ENCODE peak calls at places on chromosomes 13 and 19, in ten cellular contexts. C, A, M, Z, V, U, X, H, E and N are unnamed samples.

GRCh38 chr13:95137096-95137495 is 164.2 kb downstream of the ABCC4 start:
- DNase-seq in C (peak), A (no peak), M (no peak), Z (no peak), V (no peak), U (no peak), X (peak), H (no peak), E (no peak), N (no peak)

GRCh38 chr19:45424191-45425058 is 708 bp upstream of the ERCC1 start:
- DNase-seq in C (peak), A (no peak), M (no peak), Z (no peak), V (peak), U (peak), X (peak), H (peak), E (peak), N (no peak)

GRCh38 chr19:16327131-16327450 is 2.5 kb downstream of the KLF2 start:
- DNase-seq in C (no peak), A (no peak), M (no peak), Z (no peak), V (no peak), U (no peak), X (no peak), H (no peak), E (no peak), N (no peak)

GRCh38 chr13:80196756-80197155 is 144.2 kb downstream of the SPRY2 start:
- DNase-seq in C (no peak), A (no peak), M (no peak), Z (no peak), V (no peak), U (no peak), X (peak), H (no peak), E (no peak), N (no peak)

GRCh38 chr19:18444513-18444912 is 6.6 kb upstream of the ISYNA1 start:
- DNase-seq in C (no peak), A (no peak), M (no peak), Z (no peak), V (no peak), U (no peak), X (no peak), H (no peak), E (no peak), N (no peak)

GRCh38 chr13:34345601-34345939 is 527.6 kb downstream of the RFC3 start:
- DNase-seq in C (no peak), A (no peak), M (no peak), Z (no peak), V (no peak), U (no peak), X (no peak), H (no peak), E (no peak), N (no peak)

GRCh38 chr13:98996046-98996445 is 18.2 kb upstream of the DOCK9 start:
- DNase-seq in C (no peak), A (no peak), M (no peak), Z (no peak), V (no peak), U (no peak), X (no peak), H (no peak), E (no peak), N (no peak)

GRCh38 chr19:43532571-43532961 is 422 bp upstream of the ZNF575 start:
- DNase-seq in C (no peak), A (no peak), M (no peak), Z (no peak), V (no peak), U (peak), X (peak), H (no peak), E (no peak), N (no peak)

GRCh38 chr13:21657538-21657937 is 13.3 kb upstream of the FGF9 start:
- DNase-seq in C (peak), A (no peak), M (no peak), Z (no peak), V (no peak), U (no peak), X (no peak), H (no peak), E (no peak), N (no peak)

GRCh38 chr19:14495678-14496028 is 274 bp downstream of the GIPC1 start:
- DNase-seq in C (no peak), A (no peak), M (no peak), Z (no peak), V (no peak), U (no peak), X (no peak), H (no peak), E (no peak), N (no peak)

GRCh38 chr13:33272531-33273124 is 12.9 kb downstream of the STARD13 start:
- DNase-seq in C (no peak), A (no peak), M (no peak), Z (no peak), V (no peak), U (no peak), X (no peak), H (no peak), E (no peak), N (no peak)

GRCh38 chr13:109949395-109949794 is 163.0 kb upstream of the IRS2 start:
- DNase-seq in C (no peak), A (no peak), M (no peak), Z (no peak), V (no peak), U (no peak), X (no peak), H (no peak), E (no peak), N (no peak)

GRCh38 chr19:38852231-38853044 is 2.7 kb upstream of the HNRNPL start:
- DNase-seq in C (peak), A (peak), M (no peak), Z (peak), V (peak), U (no peak), X (peak), H (peak), E (peak), N (peak)

GRCh38 chr13:47747901-47748300 is 253.2 kb downstream of the SUCLA2 start:
- DNase-seq in C (no peak), A (no peak), M (no peak), Z (no peak), V (no peak), U (no peak), X (no peak), H (no peak), E (no peak), N (no peak)

GRCh38 chr13:29954082-29955043 is 103.9 kb upstream of the UBL3 start:
- DNase-seq in C (no peak), A (no peak), M (no peak), Z (peak), V (peak), U (no peak), X (no peak), H (peak), E (peak), N (peak)

GRCh38 chr13:99218969-99219368 is 18.3 kb downstream of the UBAC2 start:
- DNase-seq in C (no peak), A (no peak), M (no peak), Z (peak), V (no peak), U (no peak), X (no peak), H (peak), E (peak), N (no peak)

GRCh38 chr19:1355974-1356865 is 27.5 kb upstream of the NDUFS7 start:
- DNase-seq in C (peak), A (no peak), M (no peak), Z (no peak), V (peak), U (no peak), X (no peak), H (no peak), E (no peak), N (no peak)

GRCh38 chr13:73171242-73171641 is 112.4 kb downstream of the KLF5 start:
- DNase-seq in C (no peak), A (no peak), M (no peak), Z (no peak), V (no peak), U (no peak), X (no peak), H (no peak), E (no peak), N (no peak)

GRCh38 chr19:24069907-24070657 is 16.9 kb upstream of the ZNF254 start:
- DNase-seq in C (peak), A (no peak), M (no peak), Z (no peak), V (no peak), U (no peak), X (no peak), H (no peak), E (no peak), N (no peak)

GRCh38 chr13:42497798-42498197 is 76.2 kb upstream of the TNFSF11 start:
- DNase-seq in C (peak), A (peak), M (no peak), Z (no peak), V (no peak), U (no peak), X (peak), H (no peak), E (no peak), N (no peak)